ENCODE peak calls at places on chromosomes 12 and 14, in six cellular contexts. J, D, Q, L, U and G are unnamed samples.

GRCh38 chr14:23078692-23079116 is 16.2 kb downstream of the ACIN1 start:
- DNase-seq in J (no peak), D (no peak), Q (no peak), L (no peak), U (peak), G (no peak)

GRCh38 chr14:73461478-73462077 is 3.2 kb upstream of the NUMB start:
- DNase-seq in J (no peak), D (peak), Q (no peak), L (no peak), U (no peak), G (no peak)

GRCh38 chr12:31215521-31216232 is 110.3 kb downstream of the SINHCAF start:
- DNase-seq in J (no peak), D (peak), Q (peak), L (no peak), U (peak), G (no peak)

GRCh38 chr14:77144412-77145115 is 3.0 kb upstream of the ZDHHC22 start:
- DNase-seq in J (no peak), D (no peak), Q (no peak), L (no peak), U (no peak), G (no peak)

GRCh38 chr12:69595689-69596088 is 10.4 kb downstream of the CCT2 start:
- DNase-seq in J (no peak), D (no peak), Q (no peak), L (no peak), U (no peak), G (no peak)

GRCh38 chr12:104852102-104852501 is 106.0 kb downstream of the SLC41A2 start:
- DNase-seq in J (no peak), D (no peak), Q (no peak), L (no peak), U (no peak), G (no peak)

GRCh38 chr12:48980389-48980952 is 2.3 kb downstream of the WNT1 start:
- DNase-seq in J (no peak), D (no peak), Q (no peak), L (no peak), U (no peak), G (peak)

GRCh38 chr14:89249296-89249565 is 167.8 kb downstream of the FOXN3 start:
- DNase-seq in J (no peak), D (peak), Q (no peak), L (no peak), U (peak), G (no peak)

GRCh38 chr12:22979854-22980253 is 354.9 kb downstream of the ETNK1 start:
- DNase-seq in J (no peak), D (no peak), Q (no peak), L (no peak), U (peak), G (no peak)

GRCh38 chr12:132327351-132328171 is 1.8 kb downstream of the GALNT9 start:
- DNase-seq in J (no peak), D (no peak), Q (peak), L (no peak), U (peak), G (no peak)

GRCh38 chr14:75303415-75303814 is 24.8 kb downstream of the FOS start:
- DNase-seq in J (peak), D (peak), Q (peak), L (peak), U (peak), G (peak)

GRCh38 chr12:113252494-113252893 is 31.2 kb downstream of the TPCN1 start:
- DNase-seq in J (no peak), D (peak), Q (no peak), L (no peak), U (no peak), G (no peak)

GRCh38 chr14:23805761-23806160 is 147.8 kb upstream of the DHRS4 start:
- DNase-seq in J (no peak), D (no peak), Q (no peak), L (no peak), U (no peak), G (no peak)

GRCh38 chr12:76882367-76882766 is 3.5 kb upstream of the CSRP2 start:
- DNase-seq in J (no peak), D (no peak), Q (no peak), L (no peak), U (no peak), G (no peak)

GRCh38 chr12:27644446-27644845 is 51.8 kb upstream of the REP15 start:
- DNase-seq in J (no peak), D (no peak), Q (no peak), L (no peak), U (no peak), G (no peak)

GRCh38 chr12:38392584-38393144 is 76.1 kb downstream of the ALG10B start:
- DNase-seq in J (no peak), D (no peak), Q (no peak), L (no peak), U (peak), G (no peak)

GRCh38 chr12:127411141-127411915 is 855.6 kb upstream of the TMEM132C start:
- DNase-seq in J (no peak), D (no peak), Q (no peak), L (no peak), U (peak), G (no peak)

GRCh38 chr12:53324113-53324778 is 2.8 kb upstream of the AAAS start:
- DNase-seq in J (peak), D (no peak), Q (peak), L (peak), U (peak), G (peak)

GRCh38 chr12:22740656-22741350 is 115.8 kb downstream of the ETNK1 start:
- DNase-seq in J (no peak), D (no peak), Q (no peak), L (no peak), U (peak), G (no peak)

GRCh38 chr12:10453144-10453543 is at the start of gene KLRC1:
- DNase-seq in J (no peak), D (no peak), Q (no peak), L (no peak), U (peak), G (no peak)

GRCh38 chr14:78010688-78011087 is 159.5 kb upstream of the NRXN3 start:
- DNase-seq in J (no peak), D (no peak), Q (no peak), L (no peak), U (peak), G (no peak)

GRCh38 chr14:81831128-81831815 is 297.6 kb upstream of the SEL1L start:
- DNase-seq in J (no peak), D (no peak), Q (no peak), L (no peak), U (peak), G (no peak)

GRCh38 chr12:122023339-122024131 is 1.9 kb downstream of the BCL7A start:
- DNase-seq in J (peak), D (peak), Q (peak), L (no peak), U (peak), G (no peak)

GRCh38 chr12:124599074-124599999 is 31.9 kb upstream of the NCOR2 start:
- DNase-seq in J (no peak), D (no peak), Q (no peak), L (no peak), U (peak), G (no peak)

GRCh38 chr14:89304972-89305703 is 111.9 kb downstream of the FOXN3 start:
- DNase-seq in J (no peak), D (peak), Q (no peak), L (no peak), U (no peak), G (peak)

GRCh38 chr12:9724023-9724422 is 8.9 kb downstream of the CLECL1 start:
- DNase-seq in J (no peak), D (no peak), Q (no peak), L (no peak), U (no peak), G (no peak)

GRCh38 chr12:65779091-65779642 is 45.1 kb upstream of the HMGA2 start:
- DNase-seq in J (no peak), D (no peak), Q (no peak), L (no peak), U (peak), G (no peak)

GRCh38 chr12:109461846-109462766 is 15.0 kb downstream of the KCTD10 start:
- DNase-seq in J (no peak), D (no peak), Q (peak), L (no peak), U (peak), G (no peak)

GRCh38 chr14:72573725-72574426 is 320.0 kb downstream of the DPF3 start:
- DNase-seq in J (no peak), D (no peak), Q (no peak), L (no peak), U (no peak), G (no peak)

GRCh38 chr12:39000370-39000769 is 95.0 kb upstream of the CPNE8 start:
- DNase-seq in J (no peak), D (no peak), Q (no peak), L (no peak), U (no peak), G (no peak)

GRCh38 chr14:34665785-34666425 is 36.0 kb upstream of the SNX6 start:
- DNase-seq in J (peak), D (no peak), Q (no peak), L (peak), U (peak), G (peak)